ENCODE peak calls at places on chromosome 20, in four cellular contexts. C, X, B and T are unnamed samples.

GRCh38 chr20:63544958-63545516 is 2.5 kb downstream of the SRMS start:
- DNase-seq in C (no peak), B (no peak), X (no peak), T (no peak)

GRCh38 chr20:31620246-31620645 is 15.2 kb downstream of the ID1 start:
- DNase-seq in X (no peak), C (no peak), B (no peak), T (no peak)

GRCh38 chr20:32050851-32051556 is 1.0 kb upstream of the HCK start:
- DNase-seq in C (no peak), X (peak), B (peak), T (peak)

GRCh38 chr20:62860391-62860923 is 1.2 kb downstream of the TCFL5 start:
- DNase-seq in X (no peak), B (no peak), C (peak), T (no peak)

GRCh38 chr20:58665606-58666005 is 14.5 kb downstream of the STX16 start:
- DNase-seq in X (no peak), C (no peak), B (no peak), T (no peak)

GRCh38 chr20:39464238-39464637 is 502.1 kb downstream of the DHX35 start:
- DNase-seq in C (no peak), X (no peak), B (no peak), T (no peak)

GRCh38 chr20:21618697-21619421 is 86.6 kb upstream of the PAX1 start:
- DNase-seq in X (no peak), B (no peak), C (no peak), T (no peak)

GRCh38 chr20:19129976-19130612 is 82.3 kb upstream of the SLC24A3 start:
- DNase-seq in X (no peak), C (no peak), B (no peak), T (no peak)

GRCh38 chr20:34437330-34437986 is 74.4 kb downstream of the ITCH start:
- DNase-seq in C (no peak), X (no peak), B (no peak), T (no peak)

GRCh38 chr20:50673146-50673830 is 18.1 kb downstream of the RIPOR3 start:
- DNase-seq in B (no peak), C (peak), X (no peak), T (no peak)

GRCh38 chr20:57164872-57165271 is 101.6 kb downstream of the BMP7 start:
- DNase-seq in C (no peak), B (no peak), X (no peak), T (no peak)

GRCh38 chr20:39877792-39878191 is 811.2 kb downstream of the MAFB start:
- DNase-seq in C (no peak), B (no peak), X (no peak), T (no peak)

GRCh38 chr20:7392551-7392950 is 547.7 kb downstream of the HAO1 start:
- DNase-seq in B (no peak), X (no peak), C (no peak), T (no peak)

GRCh38 chr20:40892642-40893041 is 136.0 kb upstream of the TOP1 start:
- DNase-seq in B (no peak), C (no peak), X (no peak), T (no peak)

GRCh38 chr20:23224806-23225205 is 125.8 kb upstream of the NXT1 start:
- DNase-seq in X (no peak), C (no peak), B (no peak), T (no peak)

GRCh38 chr20:17961600-17961965 is 7.0 kb downstream of the SNX5 start:
- DNase-seq in C (no peak), B (no peak), X (no peak), T (no peak)
- H3K4me3 ChIP-seq in C (no peak), B (no peak), X (no peak), T (no peak)

DNA sequence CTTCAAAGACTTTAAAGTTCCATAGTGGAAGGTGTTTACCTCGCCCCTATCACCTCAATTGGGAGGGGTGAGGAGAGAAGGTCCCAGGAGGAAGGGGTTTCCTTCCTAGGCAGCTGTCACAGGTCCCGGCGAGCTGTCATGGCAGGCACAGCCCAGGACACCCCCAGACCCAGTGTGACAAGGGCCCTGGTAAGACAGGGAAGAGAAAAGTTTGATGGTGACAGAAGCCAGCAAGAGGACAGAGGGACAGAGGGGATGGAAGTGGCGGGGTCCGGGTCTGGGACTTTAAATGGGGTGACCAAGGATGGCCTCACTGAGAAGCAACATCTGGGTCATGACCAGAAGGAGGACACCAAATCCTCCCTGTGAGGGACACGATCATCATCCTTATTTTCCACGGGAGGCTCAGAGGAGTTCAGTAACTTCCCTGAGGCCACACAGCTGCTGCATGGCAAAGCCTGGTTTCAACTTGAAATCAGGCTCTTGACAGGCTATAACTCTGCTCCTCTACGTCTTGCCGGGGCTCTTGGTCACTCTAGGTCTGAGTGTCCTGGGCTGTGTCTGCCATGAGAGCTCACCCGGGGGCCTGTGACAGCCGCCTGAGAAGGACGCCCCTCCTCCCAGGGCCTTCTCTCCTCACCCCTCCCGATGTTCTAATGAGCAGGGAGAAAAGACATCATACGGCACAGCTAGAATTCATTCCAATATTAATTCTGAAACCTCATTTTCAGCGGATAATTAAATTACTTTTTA is 222.3 kb downstream of the PREX1 start:
- DNase-seq in B (no peak), C (peak), X (peak), T (no peak)
- H3K27ac ChIP-seq in B (no peak), C (no peak), X (no peak), T (no peak)

GRCh38 chr20:47350181-47350550 is 6.3 kb downstream of the ZMYND8 start:
- DNase-seq in X (no peak), B (no peak), C (no peak), T (no peak)
- H3K4me3 ChIP-seq in X (no peak), B (peak), C (no peak), T (no peak)

DNA sequence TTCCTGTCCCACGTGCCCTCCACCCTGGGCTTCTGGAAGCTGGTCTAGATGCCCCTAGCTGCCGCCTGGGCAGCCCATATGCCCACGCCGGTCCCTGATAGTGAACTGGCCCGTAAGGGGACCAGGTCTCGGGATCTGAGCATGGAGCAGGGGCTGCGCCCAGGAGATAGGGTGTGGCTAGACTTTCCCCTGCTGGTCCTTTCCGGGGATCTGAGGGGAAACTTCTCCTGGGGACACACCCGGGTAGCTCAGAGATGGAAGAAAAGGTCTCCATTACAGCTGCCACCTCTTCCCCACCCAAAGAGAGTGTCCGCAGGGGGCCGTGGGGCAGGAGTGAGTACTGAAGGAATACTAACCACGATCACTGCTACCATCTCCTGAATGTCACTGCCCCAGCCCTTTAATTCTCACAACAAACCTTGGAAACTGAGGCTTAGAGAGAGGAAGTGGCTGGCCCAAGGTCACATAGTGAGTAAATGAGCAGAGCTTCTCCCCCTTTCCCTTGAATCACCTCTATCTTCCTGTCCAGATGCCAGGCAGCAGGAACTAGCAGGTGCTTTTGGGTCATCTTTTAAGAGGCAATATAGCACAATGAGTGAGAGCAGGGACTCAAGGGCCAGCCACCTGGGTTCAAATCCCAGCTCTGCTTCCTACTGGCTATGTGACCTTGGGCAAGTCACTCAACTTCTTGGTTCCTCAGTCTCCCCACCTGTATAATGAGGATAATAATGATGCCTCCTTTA is 11.8 kb upstream of the CCN5 start:
- DNase-seq in B (no peak), C (no peak), X (no peak), T (peak)
- H3K27ac ChIP-seq in B (peak), C (peak), X (peak), T (peak)

DNA sequence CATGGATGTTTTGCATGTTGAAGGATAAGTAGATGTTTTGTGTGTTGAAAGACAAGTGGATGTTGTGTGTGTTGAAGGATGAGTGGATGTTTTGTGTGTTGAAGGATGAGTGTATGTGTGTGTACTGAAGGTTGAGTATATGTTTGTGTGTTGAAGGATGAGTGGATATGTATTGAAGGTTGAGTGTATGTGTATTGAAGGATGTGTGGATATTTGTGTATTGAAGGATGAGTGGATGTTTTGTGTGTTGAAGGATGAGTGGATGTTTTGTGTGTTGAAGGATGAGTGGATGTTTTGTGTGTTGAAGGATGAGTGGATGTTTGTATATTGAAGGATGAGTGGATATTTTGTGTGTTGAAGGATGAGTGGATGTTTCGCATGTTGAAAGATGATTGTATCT is 325.0 kb downstream of the CDH4 start:
- DNase-seq in B (no peak), X (no peak), C (no peak), T (no peak)
- H3K4me3 ChIP-seq in B (no peak), X (no peak), C (no peak), T (no peak)

GRCh38 chr20:46953596-46953995 is 59.0 kb downstream of the EYA2 start:
- DNase-seq in B (no peak), C (no peak), X (no peak), T (no peak)
- H3K27ac ChIP-seq in B (no peak), C (no peak), X (no peak), T (no peak)

GRCh38 chr20:13221313-13221672 is 219 bp downstream of the ISM1 start:
- DNase-seq in B (no peak), X (no peak), C (no peak), T (no peak)
- H3K4me3 ChIP-seq in B (peak), X (peak), C (peak), T (peak)

DNA sequence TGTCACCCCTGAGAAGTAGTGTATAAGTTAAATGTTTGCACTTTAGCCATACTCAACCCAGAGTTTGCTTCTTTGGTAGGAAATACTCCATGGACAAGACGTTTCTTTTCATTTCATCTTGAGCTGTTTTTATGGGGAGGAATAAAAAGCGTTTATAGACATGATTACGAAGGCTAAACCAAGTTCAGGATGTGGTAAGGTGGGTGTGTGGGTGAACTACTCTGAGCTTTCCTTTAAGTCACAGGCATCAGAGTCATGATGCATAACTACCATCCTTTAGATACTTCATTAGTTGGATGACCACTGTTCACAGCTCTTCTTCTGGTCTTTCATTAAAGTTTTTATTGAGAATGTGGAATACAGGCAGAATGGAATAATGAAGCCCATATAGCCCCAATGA is 48.9 kb downstream of the EBF4 start:
- DNase-seq in C (no peak), X (no peak), B (no peak), T (no peak)
- H3K27ac ChIP-seq in C (no peak), X (no peak), B (no peak), T (no peak)